ENCODE peak calls at places on chromosomes 1 and 21, in ten cellular contexts. Z, Y, P, V, Q, D, C, R, I and U are unnamed samples.

GRCh38 chr21:45388611-45389296 is 16.2 kb upstream of the COL18A1 start:
- DNase-seq in Z (no peak), I (no peak), Y (peak; percentile 8), V (no peak), Q (peak; percentile 57), C (no peak), P (no peak), R (no peak), D (no peak), U (no peak)

GRCh38 chr1:151547119-151547899 is 7.2 kb downstream of the TUFT1 start:
- DNase-seq in I (peak; percentile 66), C (peak; percentile 59), Q (peak; percentile 83), P (peak; percentile 88), D (no peak), V (peak; percentile 98), R (no peak), Y (no peak), Z (peak; percentile 76), U (peak; percentile 58)

GRCh38 chr1:203858055-203858454 is 3.3 kb upstream of the SNRPE start:
- DNase-seq in I (no peak), V (peak; percentile 87), D (no peak), Z (no peak), Y (no peak), P (peak; percentile 63), Q (no peak), R (no peak), C (no peak), U (no peak)

GRCh38 chr1:19858894-19859293 is 23.3 kb upstream of the OTUD3 start:
- DNase-seq in C (no peak), P (no peak), R (no peak), Q (no peak), Z (no peak), V (no peak), I (no peak), Y (no peak), D (no peak), U (no peak)

GRCh38 chr1:165501975-165502358 is 41.8 kb upstream of the LRRC52 start:
- DNase-seq in R (no peak), C (no peak), P (no peak), V (no peak), Y (no peak), Z (no peak), I (no peak), D (no peak), Q (no peak), U (no peak)

GRCh38 chr1:185788386-185788785 is 54.2 kb downstream of the HMCN1 start:
- DNase-seq in R (no peak), I (no peak), Y (no peak), P (no peak), Z (no peak), C (no peak), Q (no peak), V (no peak), D (no peak), U (no peak)

GRCh38 chr1:15948600-15949452 is 27.1 kb downstream of the ZBTB17 start:
- DNase-seq in V (peak; percentile 98), I (peak; percentile 77), R (no peak), D (no peak), Z (no peak), P (peak; percentile 74), Q (peak; percentile 80), Y (peak; percentile 77), C (peak; percentile 82), U (peak; percentile 76)

GRCh38 chr21:32155226-32155625 is 123.6 kb downstream of the MIS18A start:
- DNase-seq in P (no peak), R (peak; percentile 57), Y (no peak), Z (no peak), V (no peak), C (no peak), Q (no peak), I (no peak), D (no peak), U (no peak)

GRCh38 chr1:96979287-96979686 is 257.7 kb downstream of the PTBP2 start:
- DNase-seq in D (no peak), Q (no peak), V (peak; percentile 12), R (peak; percentile 26), P (no peak), I (no peak), Z (no peak), Y (no peak), C (no peak), U (no peak)

GRCh38 chr1:203291201-203292096 is 13.9 kb upstream of the BTG2 start:
- DNase-seq in Y (no peak), D (no peak), V (no peak), Z (peak; percentile 53), P (no peak), R (no peak), Q (no peak), I (no peak), C (no peak), U (no peak)

GRCh38 chr1:228830954-228831481 is 95.7 kb downstream of the RHOU start:
- DNase-seq in R (no peak), Q (no peak), I (no peak), Y (no peak), D (no peak), P (peak; percentile 4), V (peak; percentile 41), Z (no peak), C (no peak), U (no peak)

GRCh38 chr1:229557214-229557850 is 1.2 kb downstream of the ABCB10 start:
- DNase-seq in C (no peak), R (no peak), Q (no peak), Z (no peak), P (no peak), I (no peak), V (peak; percentile 48), D (no peak), Y (no peak), U (no peak)

GRCh38 chr1:40926441-40926840 is 53.1 kb upstream of the CTPS1 start:
- DNase-seq in Q (no peak), Z (no peak), C (no peak), V (no peak), R (no peak), I (no peak), D (no peak), Y (no peak), P (no peak), U (no peak)

GRCh38 chr1:186807162-186807561 is 21.6 kb upstream of the PLA2G4A start:
- DNase-seq in Y (no peak), Q (no peak), Z (no peak), V (no peak), I (no peak), C (no peak), R (no peak), D (no peak), P (no peak), U (no peak)
- H3K4me3 ChIP-seq in Y (no peak overlapping the region), Q (no peak overlapping the region), Z (no peak overlapping the region), V (no peak overlapping the region), I (no peak overlapping the region), C (no peak overlapping the region), R (no peak overlapping the region), D (no peak overlapping the region), P (no peak overlapping the region), U (no peak overlapping the region)

DNA sequence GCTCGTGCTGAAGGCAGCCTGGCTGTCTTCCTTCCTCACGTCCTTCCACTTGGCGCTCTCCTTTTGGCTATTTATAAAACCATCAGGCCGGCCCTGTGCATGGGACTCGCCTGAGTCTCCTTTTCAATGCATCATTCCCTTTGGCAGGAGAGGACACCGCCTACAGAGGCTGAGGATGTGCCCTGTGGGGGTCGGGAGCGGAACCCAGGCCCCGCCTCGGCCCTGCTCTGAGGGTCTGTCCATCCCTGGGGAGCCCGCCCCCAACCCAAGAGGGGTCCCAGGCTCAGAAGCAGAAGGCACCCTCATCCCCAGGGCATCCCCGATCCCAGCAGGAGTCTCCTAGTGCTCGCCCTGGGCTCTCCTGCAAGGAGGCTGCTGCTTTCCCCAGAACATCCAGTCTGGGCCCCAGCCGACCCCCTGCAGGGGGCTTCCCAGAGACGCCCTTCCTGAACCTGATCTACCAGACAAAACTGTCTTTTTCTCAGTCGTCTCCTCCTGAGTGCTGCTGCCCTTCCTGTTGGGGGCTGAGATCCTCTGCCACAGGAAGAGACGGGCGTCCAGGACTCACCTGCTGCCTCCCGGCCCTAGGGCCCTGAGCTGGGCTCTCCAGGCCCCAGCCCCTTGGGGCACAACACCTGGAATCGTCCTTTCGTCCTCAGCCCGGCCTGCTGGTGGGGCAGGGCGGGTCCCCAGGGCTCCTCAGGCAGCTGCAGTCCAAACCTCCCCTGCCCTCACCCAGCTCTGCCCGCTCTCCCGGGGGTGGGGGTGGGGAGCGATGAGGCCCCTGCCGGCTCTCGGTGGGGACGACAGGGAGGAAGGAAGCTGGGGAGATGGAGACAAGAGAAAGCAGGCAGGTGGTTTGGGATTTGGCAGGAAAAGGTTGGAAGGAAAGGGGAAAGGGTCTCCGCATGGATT is 36.8 kb downstream of the TP73 start:
- DNase-seq in D (no peak), C (no peak), Q (no peak), Y (no peak), P (no peak), V (no peak), I (no peak), Z (no peak), R (no peak), U (peak; percentile 88)
- H3K4me3 ChIP-seq in D (no peak overlapping the region), C (no peak overlapping the region), Q (no peak overlapping the region), Y (no peak overlapping the region), P (no peak overlapping the region), V (no peak overlapping the region), I (no peak overlapping the region), Z (no peak overlapping the region), R (no peak overlapping the region), U (no peak overlapping the region)

GRCh38 chr1:31926846-31927660 is 11.1 kb downstream of the PTP4A2 start:
- DNase-seq in Y (no peak), P (no peak), Q (no peak), Z (no peak), R (no peak), C (no peak), I (no peak), V (no peak), D (no peak), U (no peak)
- H3K4me3 ChIP-seq in Y (no peak overlapping the region), P (no peak overlapping the region), Q (no peak overlapping the region), Z (no peak overlapping the region), R (no peak overlapping the region), C (peak overlapping the region; percentile 19), I (no peak overlapping the region), V (no peak overlapping the region), D (peak overlapping the region; percentile 37), U (no peak overlapping the region)

GRCh38 chr1:221740941-221741363 is 937 bp downstream of the DUSP10 start:
- DNase-seq in Q (no peak), Z (no peak), C (peak; percentile 34), Y (no peak), P (no peak), V (no peak), R (peak; percentile 16), D (no peak), I (no peak), U (no peak)

GRCh38 chr1:221739677-221740025 is 2.2 kb downstream of the DUSP10 start:
- DNase-seq in Z (no peak), P (no peak), C (no peak), R (no peak), D (no peak), V (no peak), I (no peak), Y (no peak), Q (no peak), U (no peak)

GRCh38 chr1:221740260-221740830 is 1.5 kb downstream of the DUSP10 start:
- DNase-seq in I (no peak), Z (peak; percentile 42), V (no peak), Q (no peak), D (no peak), C (no peak), P (no peak), Y (no peak), R (no peak), U (no peak)

GRCh38 chr1:221741364-221741970 is 422 bp downstream of the DUSP10 start:
- DNase-seq in Y (no peak), V (peak; percentile 60), D (peak; percentile 8), P (no peak), C (peak; percentile 26), Z (peak; percentile 34), Q (peak; percentile 72), R (peak; percentile 56), I (no peak), U (peak; percentile 54)

GRCh38 chr1:221739018-221739676 is 2.7 kb downstream of the DUSP10 start:
- DNase-seq in D (no peak), R (no peak), Y (no peak), Q (no peak), P (no peak), C (peak; percentile 19), Z (peak; percentile 28), I (no peak), V (no peak), U (no peak)
- H3K4me3 ChIP-seq in D (no peak overlapping the region), R (no peak overlapping the region), Y (no peak overlapping the region), Q (no peak overlapping the region), P (peak overlapping the region; percentile 95), C (peak overlapping the region; percentile 80), Z (peak overlapping the region; percentile 70), I (peak overlapping the region; percentile 92), V (peak overlapping the region; percentile 97), U (no peak overlapping the region)